ENCODE peak calls at places on chromosomes 4 and X, in ten cellular contexts. N is right atrium auricular region; K is OCI-LY7; Z is ascending aorta; U is CD4-positive, alpha-beta memory T cell; L is aorta; B is pancreas; X is heart left ventricle; Q is PC-3; M is tibial artery. S is an unnamed sample. For H3K36me3, the result is how much of the 10 kb centered on the place peaks cover.

GRCh38 chr4:103400405-103400804 is 202.3 kb upstream of the CENPE start:
- DNase-seq in X (no peak), Z (no peak), Q (peak), L (no peak), M (no peak), U (no peak), K (no peak), B (no peak), N (no peak), S (no peak)

GRCh38 chr4:2250003-2250763 is 8.3 kb upstream of the HAUS3 start:
- DNase-seq in B (peak), X (peak), Q (no peak), M (no peak), Z (peak), K (no peak), N (peak), L (peak), U (no peak), S (no peak)

GRCh38 chrX:153803211-153804099 is 9.0 kb downstream of the SSR4 start:
- DNase-seq in Q (no peak), U (no peak), K (no peak), X (no peak), B (no peak), M (no peak), N (no peak), Z (no peak), L (no peak), S (no peak)

GRCh38 chr4:76022031-76022430 is 1.3 kb downstream of the CXCL10 start:
- DNase-seq in X (no peak), Q (no peak), K (no peak), N (no peak), U (no peak), M (no peak), B (no peak), L (no peak), Z (no peak), S (no peak)

GRCh38 chrX:79365591-79365990 is 1.5 kb downstream of the ITM2A start:
- DNase-seq in M (no peak), Q (no peak), U (no peak), Z (no peak), X (no peak), B (no peak), K (no peak), L (no peak), N (no peak), S (no peak)

GRCh38 chr4:19298998-19299397 is 952.7 kb upstream of the SLIT2 start:
- DNase-seq in K (no peak), U (no peak), L (no peak), Q (no peak), N (no peak), Z (no peak), M (no peak), X (no peak), B (no peak), S (no peak)

GRCh38 chr4:113675731-113676707 is 85.5 kb downstream of the CAMK2D start:
- DNase-seq in X (no peak), L (no peak), K (no peak), Q (peak), M (no peak), N (no peak), B (no peak), Z (no peak), U (no peak), S (no peak)

GRCh38 chrX:773292-774025 is 142.9 kb downstream of the SHOX start:
- DNase-seq in B (no peak), X (no peak), K (no peak), L (peak), N (no peak), Q (no peak), Z (no peak), U (no peak), M (peak), S (no peak)

GRCh38 chr4:15868065-15868464 is 70.5 kb downstream of the FGFBP1 start:
- DNase-seq in M (no peak), X (no peak), K (no peak), B (no peak), L (no peak), Z (no peak), U (no peak), N (no peak), Q (peak), S (no peak)

GRCh38 chr4:76904646-76905190 is 6.8 kb upstream of the SOWAHB start:
- DNase-seq in B (no peak), X (no peak), Q (no peak), M (no peak), N (no peak), K (no peak), Z (no peak), U (no peak), L (no peak), S (no peak)

GRCh38 chrX:30906726-30907125 is 17.7 kb upstream of the TAB3 start:
- DNase-seq in U (no peak), B (no peak), L (no peak), Q (peak), M (no peak), K (no peak), N (no peak), X (no peak), Z (no peak), S (no peak)

GRCh38 chr4:3062466-3062865 is 11.9 kb downstream of the HTT-AS start:
- DNase-seq in N (peak), X (no peak), B (no peak), Q (no peak), Z (no peak), L (no peak), U (no peak), K (no peak), M (no peak), S (no peak)

GRCh38 chr4:180688480-180688879 is 1554.7 kb upstream of the TENM3 start:
- DNase-seq in Q (no peak), N (no peak), B (no peak), L (no peak), M (no peak), Z (no peak), K (no peak), U (no peak), X (no peak), S (no peak)

GRCh38 chrX:2484721-2485459 is 15.9 kb downstream of the DHRSX start:
- DNase-seq in B (peak), M (peak), L (no peak), K (no peak), Z (no peak), N (no peak), X (no peak), U (no peak), Q (no peak), S (no peak)

GRCh38 chrX:13120017-13120416 is 75.6 kb upstream of the FAM9C start:
- DNase-seq in K (no peak), X (no peak), B (no peak), N (peak), M (peak), Z (no peak), L (no peak), U (no peak), Q (peak), S (no peak)

GRCh38 chrX:150155396-150156048 is 207.6 kb upstream of the MAMLD1 start:
- DNase-seq in Q (peak), M (no peak), Z (no peak), L (peak), K (no peak), B (no peak), N (no peak), X (no peak), U (no peak), S (no peak)

GRCh38 chrX:132114607-132115006 is 13.2 kb downstream of the FRMD7 start:
- DNase-seq in Z (no peak), K (no peak), L (no peak), N (no peak), M (no peak), Q (no peak), B (no peak), X (no peak), U (no peak), S (no peak)

GRCh38 chrX:6738518-6739470 is 203.9 kb upstream of the VCX3A start:
- DNase-seq in Q (no peak), N (no peak), U (no peak), M (no peak), K (peak), L (no peak), B (no peak), Z (no peak), X (no peak), S (no peak)

GRCh38 chr4:79402452-79402851 is 5.6 kb downstream of the GK2 start:
- DNase-seq in K (no peak), M (no peak), N (no peak), X (no peak), Z (no peak), B (no peak), U (no peak), Q (no peak), L (no peak), S (no peak)

GRCh38 chrX:118839334-118839958 is 15.8 kb downstream of the ZCCHC12 start:
- DNase-seq in Q (peak), B (peak), N (peak), L (peak), M (peak), Z (peak), K (no peak), X (peak), U (peak), S (peak)

GRCh38 chrX:46758163-46758955 is 559 bp downstream of the SLC9A7 start:
- DNase-seq in L (no peak), U (peak), X (no peak), B (peak), K (peak), Q (peak), M (no peak), N (no peak), Z (no peak), S (no peak)

GRCh38 chrX:40573763-40574162 is 7.0 kb upstream of the ATP6AP2 start:
- DNase-seq in X (no peak), L (no peak), Q (peak), K (peak), Z (no peak), B (no peak), U (peak), M (no peak), N (no peak), S (peak)

GRCh38 chrX:40571600-40571999 is 9.2 kb upstream of the ATP6AP2 start:
- DNase-seq in M (no peak), U (no peak), N (no peak), K (no peak), L (no peak), X (no peak), Q (no peak), Z (no peak), B (no peak), S (no peak)

GRCh38 chrX:40576291-40576690 is 4.5 kb upstream of the ATP6AP2 start:
- DNase-seq in B (no peak), Q (no peak), X (no peak), M (no peak), K (no peak), Z (no peak), U (no peak), N (no peak), L (no peak), S (no peak)

GRCh38 chrX:40570346-40571093 is 10.2 kb upstream of the ATP6AP2 start:
- DNase-seq in K (no peak), Q (no peak), Z (no peak), U (no peak), M (no peak), X (no peak), L (no peak), B (no peak), N (no peak), S (peak)
- H3K27ac ChIP-seq in K (no peak), Q (no peak), Z (no peak), U (peak), M (no peak), X (no peak), L (no peak), B (no peak), N (no peak), S (no peak)

GRCh38 chr4:5783486-5783885 is 72.5 kb downstream of the EVC start:
- DNase-seq in K (no peak), L (no peak), N (peak), Z (no peak), Q (no peak), B (no peak), U (no peak), M (peak), X (no peak), S (no peak)

GRCh38 chr4:5782829-5783476 is 72.0 kb downstream of the EVC start:
- DNase-seq in X (no peak), M (peak), U (no peak), Z (no peak), B (no peak), Q (no peak), N (peak), L (no peak), K (no peak), S (no peak)

GRCh38 chr4:5784021-5784420 is 73.0 kb downstream of the EVC start:
- DNase-seq in N (no peak), B (no peak), Q (no peak), M (peak), K (no peak), L (no peak), X (no peak), U (no peak), Z (no peak), S (no peak)

GRCh38 chr4:5784960-5785611 is 74.1 kb downstream of the EVC start:
- DNase-seq in Q (no peak), B (no peak), N (peak), M (peak), X (no peak), Z (no peak), U (no peak), L (no peak), K (no peak), S (no peak)

GRCh38 chr4:5780831-5781480 is 70.0 kb downstream of the EVC start:
- DNase-seq in B (no peak), X (no peak), K (no peak), U (no peak), Z (no peak), L (no peak), N (no peak), Q (no peak), M (peak), S (no peak)
- H3K36me3 ChIP-seq in B (under half), X (under half), K (under half), U (under half), Z (under half), L (under half), N (under half), Q (under half), M (under half), S (under half)

GRCh38 chrX:107701493-107702121 is 73.3 kb downstream of the PRPS1 start:
- DNase-seq in N (no peak), B (no peak), M (no peak), Z (no peak), K (peak), U (no peak), Q (no peak), L (no peak), X (no peak), S (no peak)
- H3K27ac ChIP-seq in N (peak), B (no peak), M (peak), Z (no peak), K (peak), U (no peak), Q (no peak), L (no peak), X (no peak), S (no peak)

GRCh38 chrX:130147631-130148030 is 18.0 kb downstream of the AIFM1 start:
- DNase-seq in B (no peak), Q (no peak), M (no peak), X (no peak), K (no peak), N (no peak), L (no peak), U (no peak), Z (no peak), S (no peak)
- H3K36me3 ChIP-seq in B (under half), Q (under half), M (under half), X (half or more), K (half or more), N (under half), L (under half), U (under half), Z (under half), S (under half)

GRCh38 chr4:38113136-38113535 is 152.9 kb downstream of the PTTG2 start:
- DNase-seq in N (no peak), U (no peak), Q (no peak), K (no peak), B (no peak), M (no peak), Z (no peak), X (no peak), L (no peak), S (no peak)

GRCh38 chr4:38111024-38111423 is 150.8 kb downstream of the PTTG2 start:
- DNase-seq in N (no peak), K (no peak), L (no peak), U (no peak), Q (no peak), B (no peak), X (no peak), Z (no peak), M (no peak), S (no peak)

GRCh38 chr4:38113551-38113950 is 153.4 kb downstream of the PTTG2 start:
- DNase-seq in U (no peak), M (no peak), Z (no peak), L (no peak), X (no peak), K (no peak), N (no peak), B (no peak), Q (no peak), S (no peak)

GRCh38 chr4:38109896-38110295 is 149.7 kb downstream of the PTTG2 start:
- DNase-seq in M (no peak), B (no peak), U (no peak), L (no peak), X (no peak), Z (no peak), N (no peak), K (no peak), Q (no peak), S (no peak)

DNA sequence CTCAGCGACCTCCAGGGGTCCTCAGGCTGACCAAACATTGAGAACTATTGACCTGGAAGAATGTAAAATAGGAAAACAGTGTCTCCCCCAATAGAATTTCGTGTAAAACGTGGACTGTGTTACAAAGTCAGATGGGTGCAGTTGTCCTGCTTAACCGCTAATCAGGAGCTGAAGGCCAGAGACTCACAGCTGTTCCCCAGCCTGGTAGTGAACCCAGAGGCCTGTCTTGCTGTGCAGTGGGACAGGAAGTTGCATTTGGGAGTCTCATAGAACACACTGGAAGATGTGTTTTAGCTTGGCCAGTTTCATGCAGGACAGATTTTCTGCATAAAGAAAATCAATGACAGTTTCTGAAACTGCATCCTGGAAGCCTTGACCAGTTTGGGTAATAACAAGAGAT is 151.5 kb downstream of the PTTG2 start:
- DNase-seq in Z (no peak), M (no peak), U (no peak), K (no peak), L (no peak), N (no peak), B (no peak), Q (no peak), X (no peak), S (no peak)
- H3K27ac ChIP-seq in Z (no peak), M (no peak), U (no peak), K (no peak), L (no peak), N (no peak), B (no peak), Q (no peak), X (no peak), S (no peak)